ENCODE peak calls at places on chromosomes 6 and 20, in six cellular contexts. One of them, this sample, is unnamed.
A peak's percentile ranks its signal among the peaks of the same experiment; 100 is the strongest.

GRCh38 chr20:7294816-7295360 is 527.4 kb downstream of the BMP2 start:
- DNase-seq in IMR-90: no peak
- DNase-seq in cardiac fibroblast: no peak
- DNase-seq in colonic mucosa: no peak
- DNase-seq in hepatocyte: no peak
- DNase-seq in nephron progenitor cell: no peak
- DNase-seq in this sample: no peak

GRCh38 chr20:61185841-61186601 is 66.0 kb upstream of the CDH4 start:
- DNase-seq in IMR-90: peak; percentile 98
- DNase-seq in colonic mucosa: no peak
- DNase-seq in cardiac fibroblast: peak; percentile 96
- DNase-seq in hepatocyte: peak; percentile 50
- DNase-seq in nephron progenitor cell: no peak
- DNase-seq in this sample: peak; percentile 96

GRCh38 chr6:2970753-2971419 is 481 bp downstream of the SERPINB6 start:
- DNase-seq in cardiac fibroblast: peak; percentile 49
- DNase-seq in colonic mucosa: peak; percentile 68
- DNase-seq in nephron progenitor cell: peak; percentile 71
- DNase-seq in IMR-90: peak; percentile 49
- DNase-seq in hepatocyte: peak; percentile 75
- DNase-seq in this sample: peak; percentile 41

GRCh38 chr6:158629376-158630221 is 14.9 kb downstream of the DYNLT1 start:
- DNase-seq in cardiac fibroblast: no peak
- DNase-seq in hepatocyte: no peak
- DNase-seq in IMR-90: no peak
- DNase-seq in colonic mucosa: peak; percentile 15
- DNase-seq in nephron progenitor cell: peak; percentile 48
- DNase-seq in this sample: no peak

GRCh38 chr6:110484321-110484720 is 7.9 kb upstream of the SLC22A16 start:
- DNase-seq in hepatocyte: no peak
- DNase-seq in nephron progenitor cell: no peak
- DNase-seq in colonic mucosa: no peak
- DNase-seq in cardiac fibroblast: peak; percentile 39
- DNase-seq in IMR-90: no peak
- DNase-seq in this sample: peak; percentile 12

GRCh38 chr20:47551240-47551639 is 49.6 kb downstream of the NCOA3 start:
- DNase-seq in nephron progenitor cell: no peak
- DNase-seq in hepatocyte: no peak
- DNase-seq in cardiac fibroblast: no peak
- DNase-seq in IMR-90: no peak
- DNase-seq in colonic mucosa: no peak
- DNase-seq in this sample: no peak

GRCh38 chr6:34243901-34244884 is 4.6 kb downstream of the SMIM29 start:
- DNase-seq in colonic mucosa: peak; percentile 56
- DNase-seq in hepatocyte: peak; percentile 89
- DNase-seq in nephron progenitor cell: no peak
- DNase-seq in IMR-90: peak; percentile 95
- DNase-seq in cardiac fibroblast: peak; percentile 96
- DNase-seq in this sample: peak; percentile 94

GRCh38 chr20:17646209-17646717 is 35.8 kb downstream of the RRBP1 start:
- DNase-seq in IMR-90: no peak
- DNase-seq in hepatocyte: no peak
- DNase-seq in nephron progenitor cell: no peak
- DNase-seq in colonic mucosa: no peak
- DNase-seq in cardiac fibroblast: no peak
- DNase-seq in this sample: no peak

GRCh38 chr20:41356951-41357350 is 9.7 kb downstream of the EMILIN3 start:
- DNase-seq in cardiac fibroblast: no peak
- DNase-seq in hepatocyte: no peak
- DNase-seq in nephron progenitor cell: no peak
- DNase-seq in IMR-90: no peak
- DNase-seq in colonic mucosa: no peak
- DNase-seq in this sample: no peak

GRCh38 chr6:52672422-52673025 is 1.6 kb downstream of the TMEM14A start:
- DNase-seq in colonic mucosa: no peak
- DNase-seq in cardiac fibroblast: peak; percentile 37
- DNase-seq in IMR-90: peak; percentile 45
- DNase-seq in hepatocyte: peak; percentile 32
- DNase-seq in nephron progenitor cell: no peak
- DNase-seq in this sample: peak; percentile 27

GRCh38 chr6:51494342-51494741 is 593.1 kb downstream of the PKHD1 start:
- DNase-seq in cardiac fibroblast: no peak
- DNase-seq in hepatocyte: no peak
- DNase-seq in IMR-90: no peak
- DNase-seq in nephron progenitor cell: no peak
- DNase-seq in colonic mucosa: no peak
- DNase-seq in this sample: no peak
- TF ChIP-seq CTCF in cardiac fibroblast: no peak
- TF ChIP-seq CTCF in hepatocyte: no peak
- TF ChIP-seq CTCF in IMR-90: no peak
- TF ChIP-seq CTCF in nephron progenitor cell: peak; percentile 27
- TF ChIP-seq CTCF in colonic mucosa: no peak
- TF ChIP-seq CTCF in this sample: no peak

DNA sequence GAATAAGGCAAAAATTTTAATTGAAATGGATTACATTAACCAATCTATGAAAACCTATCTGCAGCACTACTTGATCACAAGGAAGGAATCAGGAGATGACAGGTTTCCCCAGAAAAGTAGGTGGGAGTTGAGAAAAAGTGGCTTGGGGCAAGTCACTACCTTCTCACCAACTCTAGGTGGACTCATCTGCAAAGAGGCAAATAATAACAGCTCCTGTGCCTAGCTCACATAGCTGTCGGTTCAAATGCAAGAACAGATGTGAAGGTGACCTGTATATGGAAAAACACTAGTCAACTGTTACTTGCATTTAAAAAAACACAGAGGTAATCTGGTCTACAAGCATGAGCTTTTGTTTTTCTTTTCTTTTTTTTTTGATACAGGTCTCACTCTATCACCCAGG is 67.2 kb downstream of the POPDC3 start:
- DNase-seq in hepatocyte: no peak
- DNase-seq in colonic mucosa: no peak
- DNase-seq in IMR-90: no peak
- DNase-seq in nephron progenitor cell: no peak
- DNase-seq in cardiac fibroblast: peak; percentile 7
- DNase-seq in this sample: no peak
- TF ChIP-seq CTCF in hepatocyte: no peak
- TF ChIP-seq CTCF in colonic mucosa: no peak
- TF ChIP-seq CTCF in IMR-90: no peak
- TF ChIP-seq CTCF in nephron progenitor cell: no peak
- TF ChIP-seq CTCF in cardiac fibroblast: peak; percentile 10
- TF ChIP-seq CTCF in this sample: peak; percentile 11

GRCh38 chr6:131960371-131961133 is 9.4 kb upstream of the CCN2 start:
- DNase-seq in nephron progenitor cell: no peak
- DNase-seq in hepatocyte: no peak
- DNase-seq in IMR-90: peak; percentile 47
- DNase-seq in cardiac fibroblast: peak; percentile 78
- DNase-seq in colonic mucosa: no peak
- DNase-seq in this sample: peak; percentile 16
- TF ChIP-seq CTCF in nephron progenitor cell: no peak
- TF ChIP-seq CTCF in hepatocyte: peak; percentile 36
- TF ChIP-seq CTCF in IMR-90: peak; percentile 51
- TF ChIP-seq CTCF in cardiac fibroblast: peak; percentile 36
- TF ChIP-seq CTCF in colonic mucosa: no peak
- TF ChIP-seq CTCF in this sample: peak; percentile 78

GRCh38 chr20:22816016-22816415 is 219.1 kb upstream of the SSTR4 start:
- DNase-seq in hepatocyte: no peak
- DNase-seq in nephron progenitor cell: no peak
- DNase-seq in IMR-90: no peak
- DNase-seq in cardiac fibroblast: no peak
- DNase-seq in colonic mucosa: no peak
- DNase-seq in this sample: no peak

GRCh38 chr20:22821081-22821480 is 214.0 kb upstream of the SSTR4 start:
- DNase-seq in cardiac fibroblast: no peak
- DNase-seq in colonic mucosa: no peak
- DNase-seq in nephron progenitor cell: no peak
- DNase-seq in IMR-90: no peak
- DNase-seq in hepatocyte: no peak
- DNase-seq in this sample: no peak

GRCh38 chr20:22821826-22822225 is 213.3 kb upstream of the SSTR4 start:
- DNase-seq in IMR-90: no peak
- DNase-seq in colonic mucosa: no peak
- DNase-seq in hepatocyte: no peak
- DNase-seq in nephron progenitor cell: no peak
- DNase-seq in cardiac fibroblast: no peak
- DNase-seq in this sample: no peak

GRCh38 chr20:22819134-22819533 is 216.0 kb upstream of the SSTR4 start:
- DNase-seq in cardiac fibroblast: no peak
- DNase-seq in IMR-90: no peak
- DNase-seq in nephron progenitor cell: no peak
- DNase-seq in colonic mucosa: no peak
- DNase-seq in hepatocyte: peak; percentile 19
- DNase-seq in this sample: no peak

DNA sequence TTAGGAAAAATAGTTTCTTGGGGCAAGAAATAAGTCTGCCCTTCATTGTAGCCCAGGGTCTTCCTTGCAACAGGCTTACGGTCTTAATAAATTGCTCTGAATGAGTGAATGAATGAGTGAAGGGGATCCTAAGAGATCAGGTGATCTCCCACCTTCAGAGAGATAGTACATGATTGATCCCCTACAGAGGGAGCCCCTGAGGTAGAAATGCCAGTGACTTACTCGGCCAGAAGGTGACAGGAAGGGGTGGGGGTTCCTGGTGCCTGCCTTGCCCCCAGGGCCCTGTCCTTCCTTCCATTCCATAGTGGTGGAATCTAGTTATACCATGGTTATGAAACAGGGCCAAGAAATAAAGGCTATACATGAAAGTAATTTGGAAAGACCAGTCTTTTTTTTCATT is 215.3 kb upstream of the SSTR4 start:
- DNase-seq in colonic mucosa: no peak
- DNase-seq in nephron progenitor cell: no peak
- DNase-seq in cardiac fibroblast: no peak
- DNase-seq in IMR-90: no peak
- DNase-seq in hepatocyte: no peak
- DNase-seq in this sample: no peak
- TF ChIP-seq CTCF in colonic mucosa: no peak
- TF ChIP-seq CTCF in nephron progenitor cell: no peak
- TF ChIP-seq CTCF in cardiac fibroblast: no peak
- TF ChIP-seq CTCF in IMR-90: no peak
- TF ChIP-seq CTCF in hepatocyte: no peak
- TF ChIP-seq CTCF in this sample: no peak

GRCh38 chr6:119078449-119079287 is at the start of gene FAM184A:
- DNase-seq in hepatocyte: peak; percentile 87
- DNase-seq in colonic mucosa: peak; percentile 54
- DNase-seq in nephron progenitor cell: peak; percentile 87
- DNase-seq in cardiac fibroblast: peak; percentile 46
- DNase-seq in IMR-90: peak; percentile 48
- DNase-seq in this sample: peak; percentile 4
- TF ChIP-seq CTCF in hepatocyte: peak; percentile 49
- TF ChIP-seq CTCF in colonic mucosa: no peak
- TF ChIP-seq CTCF in nephron progenitor cell: no peak
- TF ChIP-seq CTCF in cardiac fibroblast: peak; percentile 11
- TF ChIP-seq CTCF in IMR-90: no peak
- TF ChIP-seq CTCF in this sample: peak; percentile 54

GRCh38 chr20:46408281-46408731 is 1.9 kb upstream of the ELMO2 start:
- DNase-seq in hepatocyte: no peak
- DNase-seq in IMR-90: no peak
- DNase-seq in nephron progenitor cell: no peak
- DNase-seq in cardiac fibroblast: no peak
- DNase-seq in colonic mucosa: no peak
- DNase-seq in this sample: no peak

GRCh38 chr20:46407671-46407996 is 1.2 kb upstream of the ELMO2 start:
- DNase-seq in cardiac fibroblast: no peak
- DNase-seq in hepatocyte: no peak
- DNase-seq in nephron progenitor cell: no peak
- DNase-seq in IMR-90: no peak
- DNase-seq in colonic mucosa: no peak
- DNase-seq in this sample: no peak

GRCh38 chr20:46406200-46406985 is at the start of gene ELMO2:
- DNase-seq in IMR-90: peak; percentile 95
- DNase-seq in nephron progenitor cell: peak; percentile 98
- DNase-seq in colonic mucosa: peak; percentile 98
- DNase-seq in hepatocyte: peak; percentile 98
- DNase-seq in cardiac fibroblast: peak; percentile 96
- DNase-seq in this sample: peak; percentile 95

GRCh38 chr20:46411637-46412036 is 5.2 kb upstream of the ELMO2 start:
- DNase-seq in nephron progenitor cell: no peak
- DNase-seq in cardiac fibroblast: no peak
- DNase-seq in hepatocyte: no peak
- DNase-seq in IMR-90: no peak
- DNase-seq in colonic mucosa: no peak
- DNase-seq in this sample: no peak

GRCh38 chr20:46406986-46407670 is 713 bp upstream of the ELMO2 start:
- DNase-seq in colonic mucosa: peak; percentile 80
- DNase-seq in nephron progenitor cell: peak; percentile 22
- DNase-seq in hepatocyte: peak; percentile 70
- DNase-seq in cardiac fibroblast: peak; percentile 21
- DNase-seq in IMR-90: peak; percentile 15
- DNase-seq in this sample: peak; percentile 20
- TF ChIP-seq CTCF in colonic mucosa: no peak
- TF ChIP-seq CTCF in nephron progenitor cell: no peak
- TF ChIP-seq CTCF in hepatocyte: no peak
- TF ChIP-seq CTCF in cardiac fibroblast: no peak
- TF ChIP-seq CTCF in IMR-90: no peak
- TF ChIP-seq CTCF in this sample: peak; percentile 21

DNA sequence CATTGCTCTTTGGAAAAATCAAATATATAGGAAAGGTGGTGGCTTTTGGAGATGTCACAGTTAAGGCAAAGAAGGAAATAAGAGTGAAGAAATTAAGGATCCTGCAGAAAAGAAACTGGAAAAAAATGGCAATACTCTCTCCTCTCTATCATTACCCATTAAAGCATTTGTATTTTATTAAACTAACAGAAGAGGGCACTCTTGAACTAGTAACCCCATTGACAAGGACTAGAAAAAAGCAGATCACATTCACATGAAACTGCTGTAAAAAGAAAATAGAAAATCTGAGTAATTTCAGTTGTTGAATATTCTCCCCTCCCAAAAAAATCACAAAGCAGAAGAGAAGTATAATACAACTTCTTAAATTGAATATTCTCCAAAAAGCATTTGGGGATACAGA is 104.1 kb upstream of the SLC35B3 start:
- DNase-seq in nephron progenitor cell: no peak
- DNase-seq in colonic mucosa: no peak
- DNase-seq in cardiac fibroblast: peak; percentile 4
- DNase-seq in IMR-90: no peak
- DNase-seq in hepatocyte: no peak
- DNase-seq in this sample: peak; percentile 21
- TF ChIP-seq CTCF in nephron progenitor cell: peak; percentile 8
- TF ChIP-seq CTCF in colonic mucosa: peak; percentile 22
- TF ChIP-seq CTCF in cardiac fibroblast: no peak
- TF ChIP-seq CTCF in IMR-90: no peak
- TF ChIP-seq CTCF in hepatocyte: peak; percentile 40
- TF ChIP-seq CTCF in this sample: peak; percentile 50

This sample was measured in HFFc6.